ENCODE peak calls at places on chromosomes 13 and 19, in four cellular contexts. One of them, this sample, is unnamed.

GRCh38 chr19:50851620-50852019 is 3.1 kb upstream of the KLK3 start:
- DNase-seq in CD4-positive, alpha-beta T cell: no peak
- DNase-seq in endothelial cell: no peak
- DNase-seq in tibial artery: no peak
- DNase-seq in this sample: no peak

GRCh38 chr19:2035590-2035991 is 15.5 kb downstream of the MKNK2 start:
- DNase-seq in CD4-positive, alpha-beta T cell: no peak
- DNase-seq in endothelial cell: no peak
- DNase-seq in tibial artery: no peak
- DNase-seq in this sample: no peak

GRCh38 chr19:814108-815078 is 7.4 kb downstream of the PLPPR3 start:
- DNase-seq in CD4-positive, alpha-beta T cell: no peak
- DNase-seq in endothelial cell: no peak
- DNase-seq in tibial artery: no peak
- DNase-seq in this sample: no peak

GRCh38 chr13:86409466-86410241 is 610.4 kb upstream of the SLITRK6 start:
- DNase-seq in CD4-positive, alpha-beta T cell: no peak
- DNase-seq in endothelial cell: no peak
- DNase-seq in tibial artery: no peak
- DNase-seq in this sample: no peak

GRCh38 chr13:40233731-40234195 is 432.7 kb downstream of the FOXO1 start:
- DNase-seq in CD4-positive, alpha-beta T cell: no peak
- DNase-seq in endothelial cell: no peak
- DNase-seq in tibial artery: no peak
- DNase-seq in this sample: no peak

GRCh38 chr13:48400090-48400694 is 12.7 kb downstream of the LPAR6 start:
- DNase-seq in CD4-positive, alpha-beta T cell: no peak
- DNase-seq in endothelial cell: no peak
- DNase-seq in tibial artery: no peak
- DNase-seq in this sample: no peak

GRCh38 chr19:28913626-28914025 is 299.3 kb downstream of the UQCRFS1 start:
- DNase-seq in CD4-positive, alpha-beta T cell: no peak
- DNase-seq in endothelial cell: no peak
- DNase-seq in tibial artery: no peak
- DNase-seq in this sample: no peak

GRCh38 chr13:76886292-76887061 is at the start of gene KCTD12:
- DNase-seq in CD4-positive, alpha-beta T cell: peak; percentile 67
- DNase-seq in endothelial cell: peak; percentile 77
- DNase-seq in tibial artery: peak; percentile 90
- DNase-seq in this sample: peak; percentile 44

GRCh38 chr13:84864341-84864740 is 934.9 kb downstream of the SLITRK6 start:
- DNase-seq in CD4-positive, alpha-beta T cell: no peak
- DNase-seq in endothelial cell: no peak
- DNase-seq in tibial artery: no peak
- DNase-seq in this sample: no peak

GRCh38 chr13:24274452-24274971 is 34.9 kb upstream of the C1QTNF9 start:
- DNase-seq in CD4-positive, alpha-beta T cell: peak; percentile 50
- DNase-seq in endothelial cell: no peak
- DNase-seq in tibial artery: no peak
- DNase-seq in this sample: no peak

GRCh38 chr19:31533114-31533513 is 183.9 kb upstream of the TSHZ3 start:
- DNase-seq in CD4-positive, alpha-beta T cell: no peak
- DNase-seq in endothelial cell: no peak
- DNase-seq in tibial artery: no peak
- DNase-seq in this sample: no peak

GRCh38 chr19:3519126-3519525 is 13.0 kb downstream of the FZR1 start:
- DNase-seq in CD4-positive, alpha-beta T cell: no peak
- DNase-seq in endothelial cell: no peak
- DNase-seq in tibial artery: no peak
- DNase-seq in this sample: no peak

GRCh38 chr19:3520166-3521103 is 14.3 kb downstream of the FZR1 start:
- DNase-seq in CD4-positive, alpha-beta T cell: no peak
- DNase-seq in endothelial cell: no peak
- DNase-seq in tibial artery: no peak
- DNase-seq in this sample: no peak

GRCh38 chr19:3518231-3518630 is 12.1 kb downstream of the FZR1 start:
- DNase-seq in CD4-positive, alpha-beta T cell: no peak
- DNase-seq in endothelial cell: no peak
- DNase-seq in tibial artery: no peak
- DNase-seq in this sample: no peak

GRCh38 chr19:3517638-3518037 is 11.5 kb downstream of the FZR1 start:
- DNase-seq in CD4-positive, alpha-beta T cell: no peak
- DNase-seq in endothelial cell: no peak
- DNase-seq in tibial artery: no peak
- DNase-seq in this sample: no peak

DNA sequence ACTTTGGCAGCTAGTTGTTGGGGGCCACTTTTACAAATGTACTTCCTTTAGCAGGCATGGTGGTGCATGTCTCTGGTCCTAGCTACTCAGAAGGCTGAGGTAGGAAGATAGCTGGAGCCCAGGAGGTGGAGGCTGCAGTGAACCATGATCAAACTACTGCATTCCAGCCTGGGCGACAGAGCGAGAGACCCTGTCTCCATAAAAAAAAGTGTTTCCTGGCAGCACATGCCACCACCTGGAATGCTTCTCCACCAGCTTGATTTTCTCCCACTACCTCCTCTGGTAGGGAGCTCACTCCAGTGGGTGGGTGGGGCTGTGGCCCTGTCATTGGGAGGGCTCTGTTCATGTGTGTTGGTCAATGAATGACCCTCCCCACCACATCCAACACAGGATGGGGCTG is 12.6 kb downstream of the FZR1 start:
- DNase-seq in CD4-positive, alpha-beta T cell: no peak
- DNase-seq in endothelial cell: no peak
- DNase-seq in tibial artery: no peak
- DNase-seq in this sample: no peak
- TF ChIP-seq CTCF in CD4-positive, alpha-beta T cell: no peak
- TF ChIP-seq CTCF in endothelial cell: no peak
- TF ChIP-seq CTCF in tibial artery: no peak
- TF ChIP-seq CTCF in this sample: no peak

GRCh38 chr19:42229263-42229854 is 9.2 kb downstream of the ZNF526 start:
- DNase-seq in CD4-positive, alpha-beta T cell: no peak
- DNase-seq in endothelial cell: no peak
- DNase-seq in tibial artery: no peak
- DNase-seq in this sample: no peak
- TF ChIP-seq CTCF in CD4-positive, alpha-beta T cell: no peak
- TF ChIP-seq CTCF in endothelial cell: no peak
- TF ChIP-seq CTCF in tibial artery: no peak
- TF ChIP-seq CTCF in this sample: no peak

DNA sequence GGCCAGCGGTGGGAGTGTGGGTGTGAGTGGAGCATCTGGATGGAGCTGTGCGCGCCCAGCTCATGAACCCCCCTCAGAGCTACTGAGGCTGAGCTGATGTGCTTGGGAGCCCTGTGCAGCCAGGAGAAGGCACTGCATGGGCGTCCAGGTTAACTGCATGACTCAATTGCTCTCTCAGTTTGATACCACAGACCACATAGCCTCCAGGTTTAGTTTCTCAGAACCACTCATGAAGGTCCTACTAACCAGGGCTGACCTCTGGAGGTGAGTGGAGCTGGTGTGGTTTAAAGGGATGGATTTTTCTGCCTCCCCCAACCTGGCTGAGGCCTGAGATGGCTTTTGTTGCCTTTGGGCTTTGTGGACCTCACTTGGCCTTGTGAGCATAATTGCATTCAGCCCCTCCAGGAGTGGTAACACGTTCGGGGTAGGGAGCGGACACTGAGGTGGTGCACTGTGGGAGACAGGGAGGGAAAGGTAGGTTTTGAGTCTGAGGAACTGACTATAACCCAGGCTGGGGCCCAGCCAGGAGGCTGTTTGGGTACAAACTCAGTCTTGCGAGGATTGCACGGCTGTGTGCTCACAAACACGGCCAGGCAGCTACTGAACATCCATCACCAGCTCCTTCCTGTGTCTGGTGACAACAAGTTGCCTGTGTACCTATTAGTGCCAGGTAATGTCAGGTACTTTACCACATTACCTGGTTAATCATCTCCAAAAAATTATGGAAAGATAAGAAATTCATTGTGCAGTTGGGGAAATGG is 97.5 kb downstream of the RGCC start:
- DNase-seq in CD4-positive, alpha-beta T cell: no peak
- DNase-seq in endothelial cell: no peak
- DNase-seq in tibial artery: no peak
- DNase-seq in this sample: no peak
- TF ChIP-seq CTCF in CD4-positive, alpha-beta T cell: no peak
- TF ChIP-seq CTCF in endothelial cell: no peak
- TF ChIP-seq CTCF in tibial artery: no peak
- TF ChIP-seq CTCF in this sample: no peak

GRCh38 chr13:97630725-97631124 is 196.8 kb downstream of the RAP2A start:
- DNase-seq in CD4-positive, alpha-beta T cell: no peak
- DNase-seq in endothelial cell: no peak
- DNase-seq in tibial artery: no peak
- DNase-seq in this sample: no peak

GRCh38 chr13:97629601-97630272 is 195.8 kb downstream of the RAP2A start:
- DNase-seq in CD4-positive, alpha-beta T cell: no peak
- DNase-seq in endothelial cell: no peak
- DNase-seq in tibial artery: no peak
- DNase-seq in this sample: no peak

GRCh38 chr13:97627566-97627965 is 193.6 kb downstream of the RAP2A start:
- DNase-seq in CD4-positive, alpha-beta T cell: no peak
- DNase-seq in endothelial cell: no peak
- DNase-seq in tibial artery: peak; percentile 62
- DNase-seq in this sample: no peak

DNA sequence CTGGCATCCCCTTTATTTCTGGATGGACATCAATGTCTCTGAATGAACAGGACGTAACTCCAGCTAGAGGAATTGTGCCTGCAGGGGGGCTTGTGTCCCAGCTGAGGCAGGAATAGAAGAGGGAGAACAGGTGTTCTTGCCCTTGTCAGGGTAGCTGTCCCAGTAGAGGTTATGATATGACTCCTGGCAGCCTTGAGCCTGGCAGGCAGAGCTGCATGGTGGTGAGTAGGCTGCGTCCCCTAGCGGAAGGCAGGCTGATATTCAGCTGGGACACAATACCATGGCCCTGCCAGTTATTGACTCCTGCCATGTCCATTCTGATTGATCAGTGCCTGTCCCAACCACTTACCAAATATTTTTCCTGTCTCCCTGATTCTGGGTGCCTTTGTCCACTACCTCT is 197.2 kb downstream of the RAP2A start:
- DNase-seq in CD4-positive, alpha-beta T cell: no peak
- DNase-seq in endothelial cell: no peak
- DNase-seq in tibial artery: no peak
- DNase-seq in this sample: no peak
- TF ChIP-seq CTCF in CD4-positive, alpha-beta T cell: no peak
- TF ChIP-seq CTCF in endothelial cell: no peak
- TF ChIP-seq CTCF in tibial artery: no peak
- TF ChIP-seq CTCF in this sample: no peak

GRCh38 chr19:18915639-18916038 is 3.5 kb downstream of the COPE start:
- DNase-seq in CD4-positive, alpha-beta T cell: no peak
- DNase-seq in endothelial cell: peak; percentile 41
- DNase-seq in tibial artery: no peak
- DNase-seq in this sample: no peak
- TF ChIP-seq CTCF in CD4-positive, alpha-beta T cell: no peak
- TF ChIP-seq CTCF in endothelial cell: peak; percentile 32
- TF ChIP-seq CTCF in tibial artery: no peak
- TF ChIP-seq CTCF in this sample: no peak

GRCh38 chr13:27177852-27178251 is 6.2 kb upstream of the USP12 start:
- DNase-seq in CD4-positive, alpha-beta T cell: no peak
- DNase-seq in endothelial cell: no peak
- DNase-seq in tibial artery: no peak
- DNase-seq in this sample: no peak
- TF ChIP-seq CTCF in CD4-positive, alpha-beta T cell: no peak
- TF ChIP-seq CTCF in endothelial cell: no peak
- TF ChIP-seq CTCF in tibial artery: no peak
- TF ChIP-seq CTCF in this sample: no peak

GRCh38 chr13:37059136-37059847 is at the start of gene SUPT20H:
- DNase-seq in CD4-positive, alpha-beta T cell: peak; percentile 89
- DNase-seq in endothelial cell: peak; percentile 94
- DNase-seq in tibial artery: peak; percentile 89
- DNase-seq in this sample: peak; percentile 65
- TF ChIP-seq CTCF in CD4-positive, alpha-beta T cell: no peak
- TF ChIP-seq CTCF in endothelial cell: no peak
- TF ChIP-seq CTCF in tibial artery: no peak
- TF ChIP-seq CTCF in this sample: no peak

This sample was measured in omental fat pad.